ENCODE peak calls at places on chromosomes 6 and 20, in nine cellular contexts. H is T-helper 17 cell; E is lower lobe of right lung; L is naive thymus-derived CD4-positive, alpha-beta T cell; Z is right cardiac atrium; G is sciatic nerve; V is heart left ventricle; U is upper lobe of right lung; O is left lung. J is an unnamed sample.
A peak's percentile ranks its signal among the peaks of the same experiment; 100 is the strongest.

GRCh38 chr20:38209054-38209675 is 44.1 kb upstream of the TGM2 start:
- ATAC-seq in H (no peak), E (no peak), L (no peak), Z (peak; percentile 85), G (no peak), V (peak; percentile 89), U (no peak), O (no peak), J (no peak)

GRCh38 chr6:139903411-139904157 is 529.1 kb upstream of the CITED2 start:
- ATAC-seq in H (peak; percentile 30), E (peak; percentile 66), L (peak; percentile 61), Z (no peak), G (no peak), V (no peak), U (peak; percentile 74), O (peak; percentile 21), J (no peak)

GRCh38 chr6:152598421-152598820 is 38.7 kb downstream of the SYNE1 start:
- ATAC-seq in H (no peak), E (no peak), L (no peak), Z (no peak), G (peak; percentile 48), V (no peak), U (no peak), O (no peak), J (peak; percentile 50)

GRCh38 chr6:129346964-129347363 is 363.0 kb downstream of the ARHGAP18 start:
- ATAC-seq in H (no peak), E (no peak), L (no peak), Z (peak; percentile 94), G (peak; percentile 31), V (peak; percentile 86), U (no peak), O (no peak), J (no peak)

GRCh38 chr6:170025341-170026271 is 265.3 kb downstream of the DLL1 start:
- ATAC-seq in H (no peak), E (no peak), L (no peak), Z (no peak), G (no peak), V (no peak), U (no peak), O (no peak), J (no peak)

GRCh38 chr6:151502499-151502898 is 8.7 kb downstream of the CCDC170 start:
- ATAC-seq in H (no peak), E (no peak), L (peak; percentile 50), Z (no peak), G (no peak), V (no peak), U (peak; percentile 42), O (peak; percentile 84), J (no peak)

GRCh38 chr20:19760371-19760721 is 2.3 kb downstream of the RIN2 start:
- ATAC-seq in H (no peak), E (no peak), L (no peak), Z (no peak), G (no peak), V (no peak), U (no peak), O (no peak), J (no peak)

GRCh38 chr6:64516393-64516792 is 880.8 kb downstream of the PHF3 start:
- ATAC-seq in H (no peak), E (no peak), L (no peak), Z (no peak), G (no peak), V (no peak), U (no peak), O (no peak), J (no peak)

GRCh38 chr6:113818528-113818927 is 38.6 kb upstream of the MARCKS start:
- ATAC-seq in H (no peak), E (no peak), L (no peak), Z (no peak), G (peak; percentile 63), V (no peak), U (no peak), O (peak; percentile 33), J (no peak)

GRCh38 chr6:169738204-169738971 is 13.0 kb downstream of the DYNLT2 start:
- ATAC-seq in H (no peak), E (no peak), L (no peak), Z (no peak), G (peak; percentile 32), V (no peak), U (no peak), O (peak; percentile 56), J (peak; percentile 74)

GRCh38 chr6:33620158-33620583 is 951 bp upstream of the ITPR3 start:
- ATAC-seq in H (no peak), E (peak; percentile 48), L (no peak), Z (peak; percentile 22), G (peak; percentile 27), V (peak; percentile 10), U (peak; percentile 45), O (peak; percentile 13), J (no peak)

GRCh38 chr6:150029749-150030148 is 4.4 kb upstream of the RAET1L start:
- ATAC-seq in H (peak; percentile 41), E (no peak), L (no peak), Z (no peak), G (no peak), V (no peak), U (no peak), O (no peak), J (no peak)

GRCh38 chr6:15409301-15410125 is 163.6 kb downstream of the JARID2 start:
- ATAC-seq in H (no peak), E (no peak), L (peak; percentile 20), Z (peak; percentile 34), G (no peak), V (peak; percentile 10), U (peak; percentile 36), O (no peak), J (no peak)

GRCh38 chr6:71043902-71044301 is 87.0 kb upstream of the B3GAT2 start:
- ATAC-seq in H (no peak), E (no peak), L (peak; percentile 41), Z (no peak), G (peak; percentile 48), V (no peak), U (peak; percentile 67), O (peak; percentile 39), J (no peak)

GRCh38 chr6:56693246-56693607 is 50.5 kb upstream of the DST start:
- ATAC-seq in H (no peak), E (peak; percentile 65), L (no peak), Z (peak; percentile 86), G (peak; percentile 87), V (peak; percentile 87), U (peak; percentile 58), O (peak; percentile 66), J (peak; percentile 78)